ENCODE peak calls at places on chromosomes 7 and 10, in five cellular contexts. V, N, T, I and M are unnamed samples.

GRCh38 chr10:89215511-89215910 is 8.4 kb upstream of the CH25H start:
- DNase-seq in N (no peak), V (no peak), I (no peak), T (no peak), M (no peak)

GRCh38 chr10:35126062-35126529 is 550 bp upstream of the CREM start:
- DNase-seq in V (no peak), T (no peak), I (no peak), N (no peak), M (no peak)

GRCh38 chr10:100120550-100120949 is 38.9 kb upstream of the CPN1 start:
- DNase-seq in T (no peak), I (no peak), V (no peak), N (no peak), M (no peak)

GRCh38 chr10:13787015-13787421 is 200.3 kb downstream of the PRPF18 start:
- DNase-seq in V (peak), N (no peak), I (no peak), T (peak), M (no peak)

GRCh38 chr7:144474363-144474762 is 70.9 kb upstream of the NOBOX start:
- DNase-seq in I (no peak), T (no peak), N (no peak), V (no peak), M (no peak)

GRCh38 chr10:32091046-32091445 is 34.8 kb upstream of the KIF5B start:
- DNase-seq in T (no peak), I (no peak), N (no peak), V (no peak), M (no peak)

GRCh38 chr7:71633571-71634008 is 501.6 kb downstream of the GALNT17 start:
- DNase-seq in N (no peak), T (no peak), I (no peak), V (no peak), M (no peak)

GRCh38 chr7:128349121-128349825 is 5.6 kb upstream of the RBM28 start:
- DNase-seq in I (no peak), N (no peak), T (no peak), V (no peak), M (no peak)

GRCh38 chr10:62740885-62741284 is 63.6 kb upstream of the ADO start:
- DNase-seq in I (no peak), N (no peak), T (no peak), V (no peak), M (no peak)

GRCh38 chr10:43062402-43063160 is 14.3 kb upstream of the RET start:
- DNase-seq in I (no peak), T (no peak), V (no peak), N (no peak), M (no peak)

GRCh38 chr10:44998146-44998631 is 2.5 kb upstream of the ZNF22 start:
- DNase-seq in V (no peak), I (no peak), T (no peak), N (no peak), M (no peak)

GRCh38 chr7:93921607-93922446 is at the start of gene GNG11:
- DNase-seq in T (peak), I (peak), V (peak), N (no peak), M (peak)

GRCh38 chr10:20984632-20985031 is 87.5 kb upstream of the NEBL start:
- DNase-seq in V (no peak), T (no peak), I (no peak), N (no peak), M (no peak)

GRCh38 chr7:43648725-43649406 is 66.0 kb downstream of the STK17A start:
- DNase-seq in I (no peak), N (peak), T (peak), V (peak), M (peak)

GRCh38 chr7:50209461-50210161 is 94.9 kb upstream of the IKZF1 start:
- DNase-seq in V (no peak), N (no peak), T (no peak), I (no peak), M (no peak)

GRCh38 chr7:158097511-158098124 is 490.0 kb downstream of the PTPRN2 start:
- DNase-seq in N (no peak), V (no peak), T (no peak), I (peak), M (no peak)

GRCh38 chr10:100192350-100192749 is 6.5 kb upstream of the ERLIN1 start:
- DNase-seq in V (no peak), N (no peak), I (no peak), T (no peak), M (no peak)

GRCh38 chr7:1662767-1663166 is 7.3 kb upstream of the ELFN1 start:
- DNase-seq in N (no peak), T (no peak), I (peak), V (no peak), M (no peak)

GRCh38 chr7:14233026-14233897 is 243.8 kb upstream of the ETV1 start:
- DNase-seq in N (no peak), T (no peak), V (no peak), I (no peak), M (peak)

GRCh38 chr10:62917475-62918238 is 101.5 kb upstream of the EGR2 start:
- DNase-seq in V (no peak), T (no peak), I (no peak), N (no peak), M (no peak)

GRCh38 chr10:132674311-132674710 is 111.6 kb downstream of the NKX6-2 start:
- DNase-seq in T (no peak), N (no peak), I (peak), V (no peak), M (no peak)

GRCh38 chr10:74822583-74823089 is 3.8 kb upstream of the KAT6B start:
- DNase-seq in N (no peak), T (no peak), V (no peak), I (no peak), M (no peak)

GRCh38 chr10:1359599-1359955 is 303.4 kb downstream of the WDR37 start:
- DNase-seq in T (no peak), V (no peak), I (no peak), N (no peak), M (no peak)

GRCh38 chr7:43439631-43440401 is 143.1 kb upstream of the STK17A start:
- DNase-seq in T (peak), I (no peak), V (peak), N (peak), M (peak)

GRCh38 chr10:2120781-2121180 is 383.5 kb upstream of the ADARB2 start:
- DNase-seq in T (no peak), I (no peak), V (no peak), N (no peak), M (no peak)

GRCh38 chr10:32692174-32692573 is 246.2 kb downstream of the CCDC7 start:
- DNase-seq in I (peak), N (no peak), T (no peak), V (no peak), M (peak)

GRCh38 chr10:97888641-97889262 is 39.1 kb downstream of the GOLGA7B start:
- DNase-seq in V (peak), N (no peak), T (no peak), I (peak), M (peak)
- TF ChIP-seq CTCF in V (no peak), N (no peak), T (no peak), I (peak), M (no peak)

GRCh38 chr7:149716007-149716931 is 57.1 kb downstream of the ZNF467 start:
- DNase-seq in I (peak), N (no peak), T (no peak), V (no peak), M (no peak)
- TF ChIP-seq CTCF in I (no peak), N (no peak), T (no peak), V (no peak), M (no peak)

GRCh38 chr7:101817031-101817929 is at the start of gene CUX1:
- DNase-seq in T (peak), I (no peak), V (peak), N (no peak), M (peak)

GRCh38 chr7:101815826-101816488 is 1.5 kb upstream of the CUX1 start:
- DNase-seq in I (no peak), N (peak), V (peak), T (peak), M (peak)

GRCh38 chr7:101814996-101815825 is 2.2 kb upstream of the CUX1 start:
- DNase-seq in T (peak), N (no peak), V (peak), I (no peak), M (peak)

GRCh38 chr7:101817930-101818698 is 688 bp downstream of the CUX1 start:
- DNase-seq in N (no peak), T (no peak), I (no peak), V (no peak), M (no peak)

GRCh38 chr7:101816499-101817030 is 861 bp upstream of the CUX1 start:
- DNase-seq in T (peak), N (no peak), V (peak), I (no peak), M (peak)
- TF ChIP-seq CTCF in T (peak), N (no peak), V (no peak), I (no peak), M (no peak)

GRCh38 chr7:99313204-99313573 is 12.5 kb upstream of the ARPC1A start:
- DNase-seq in T (no peak), V (no peak), I (no peak), N (no peak), M (no peak)
- TF ChIP-seq CTCF in T (no peak), V (no peak), I (peak), N (no peak), M (no peak)

DNA sequence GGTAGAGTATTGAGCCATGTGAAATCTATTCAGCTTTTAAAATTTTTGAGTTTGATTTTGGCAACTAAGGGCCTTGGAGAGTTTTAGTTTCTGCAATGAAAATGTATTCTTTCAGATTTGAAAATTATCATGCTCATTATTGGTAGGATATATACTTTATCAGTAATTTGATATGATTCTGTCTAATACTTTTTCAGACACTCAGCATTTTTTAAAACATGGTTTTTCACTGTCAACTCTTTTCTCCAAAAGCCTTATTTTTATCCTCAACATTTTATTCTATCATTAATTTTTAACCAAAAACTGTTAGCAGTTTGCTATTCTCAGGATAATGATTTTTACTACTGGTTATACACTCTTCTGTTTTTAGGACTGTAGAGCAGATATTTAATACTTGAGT is 4.8 kb downstream of the ANKIB1 start:
- DNase-seq in I (no peak), V (no peak), T (no peak), N (no peak), M (no peak)
- TF ChIP-seq CTCF in I (no peak), V (no peak), T (no peak), N (no peak), M (no peak)

GRCh38 chr10:85612833-85613232 is 753.8 kb downstream of the GRID1 start:
- DNase-seq in I (no peak), T (no peak), V (no peak), N (no peak), M (no peak)
- TF ChIP-seq CTCF in I (peak), T (no peak), V (no peak), N (no peak), M (peak)